ENCODE peak calls at places on chromosome 11, in nine cellular contexts. Z is aorta; D is lower lobe of right lung; B is CD4-positive, alpha-beta memory T cell; A is Peyer's patch; O is right lobe of liver; Q is PC-9; W is SJCRH30; V is pancreas. H is an unnamed sample. For H3K4me1, the result is how much of the 10 kb centered on the place peaks cover.

GRCh38 chr11:123111465-123111864 is 49.5 kb upstream of the HSPA8 start:
- DNase-seq in Z (no peak), D (no peak), B (peak), A (no peak), O (no peak), Q (peak), W (no peak), V (no peak), H (no peak)

GRCh38 chr11:118661425-118662301 is 17.8 kb downstream of the TREH start:
- DNase-seq in Z (no peak), D (no peak), B (no peak), A (no peak), O (no peak), Q (no peak), W (no peak), V (no peak), H (no peak)

GRCh38 chr11:100543386-100543785 is 143.7 kb upstream of the ARHGAP42 start:
- DNase-seq in Z (no peak), D (no peak), B (no peak), A (no peak), O (no peak), Q (no peak), W (no peak), V (no peak), H (no peak)

GRCh38 chr11:101759771-101760450 is 154.9 kb upstream of the CEP126 start:
- DNase-seq in Z (no peak), D (no peak), B (no peak), A (no peak), O (no peak), Q (no peak), W (no peak), V (no peak), H (no peak)

GRCh38 chr11:92707173-92707619 is 262.3 kb upstream of the MTNR1B start:
- DNase-seq in Z (no peak), D (no peak), B (no peak), A (no peak), O (no peak), Q (no peak), W (peak), V (no peak), H (no peak)

GRCh38 chr11:109423114-109423859 is 1.3 kb downstream of the C11orf87 start:
- DNase-seq in Z (no peak), D (no peak), B (no peak), A (no peak), O (no peak), Q (no peak), W (no peak), V (peak), H (no peak)

GRCh38 chr11:91104237-91104636 is 881.4 kb upstream of the CHORDC1 start:
- DNase-seq in Z (no peak), D (no peak), B (no peak), A (no peak), O (no peak), Q (peak), W (no peak), V (no peak), H (no peak)

GRCh38 chr11:7614656-7615055 is 58.6 kb downstream of the CYB5R2 start:
- DNase-seq in Z (no peak), D (no peak), B (no peak), A (no peak), O (no peak), Q (no peak), W (no peak), V (no peak), H (no peak)

GRCh38 chr11:109059402-109059801 is 362.6 kb upstream of the C11orf87 start:
- DNase-seq in Z (no peak), D (no peak), B (no peak), A (no peak), O (no peak), Q (peak), W (no peak), V (no peak), H (no peak)

GRCh38 chr11:1077417-1078119 is 2.9 kb downstream of the MUC2 start:
- DNase-seq in Z (peak), D (peak), B (no peak), A (no peak), O (no peak), Q (no peak), W (peak), V (peak), H (no peak)

GRCh38 chr11:14423633-14424032 is 64.7 kb upstream of the RRAS2 start:
- DNase-seq in Z (no peak), D (no peak), B (no peak), A (no peak), O (no peak), Q (peak), W (no peak), V (no peak), H (no peak)

GRCh38 chr11:111336582-111337256 is 38.4 kb downstream of the POU2AF3 start:
- DNase-seq in Z (no peak), D (no peak), B (no peak), A (no peak), O (peak), Q (peak), W (no peak), V (no peak), H (no peak)

GRCh38 chr11:67204837-67205236 is 61.4 kb upstream of the GRK2 start:
- DNase-seq in Z (no peak), D (no peak), B (no peak), A (no peak), O (no peak), Q (no peak), W (no peak), V (no peak), H (no peak)

GRCh38 chr11:102244681-102245409 is 72.4 kb upstream of the BIRC3 start:
- DNase-seq in Z (no peak), D (no peak), B (no peak), A (no peak), O (no peak), Q (peak), W (no peak), V (no peak), H (no peak)

GRCh38 chr11:132644511-132644910 is 887.8 kb downstream of the OPCML start:
- DNase-seq in Z (no peak), D (no peak), B (no peak), A (no peak), O (no peak), Q (no peak), W (no peak), V (no peak), H (no peak)

GRCh38 chr11:64799925-64800632 is 2.9 kb downstream of the MAP4K2 start:
- DNase-seq in Z (peak), D (no peak), B (no peak), A (no peak), O (no peak), Q (no peak), W (no peak), V (no peak), H (no peak)

GRCh38 chr11:26847459-26847858 is 125.6 kb upstream of the SLC5A12 start:
- DNase-seq in Z (no peak), D (no peak), B (no peak), A (no peak), O (no peak), Q (no peak), W (no peak), V (no peak), H (no peak)

DNA sequence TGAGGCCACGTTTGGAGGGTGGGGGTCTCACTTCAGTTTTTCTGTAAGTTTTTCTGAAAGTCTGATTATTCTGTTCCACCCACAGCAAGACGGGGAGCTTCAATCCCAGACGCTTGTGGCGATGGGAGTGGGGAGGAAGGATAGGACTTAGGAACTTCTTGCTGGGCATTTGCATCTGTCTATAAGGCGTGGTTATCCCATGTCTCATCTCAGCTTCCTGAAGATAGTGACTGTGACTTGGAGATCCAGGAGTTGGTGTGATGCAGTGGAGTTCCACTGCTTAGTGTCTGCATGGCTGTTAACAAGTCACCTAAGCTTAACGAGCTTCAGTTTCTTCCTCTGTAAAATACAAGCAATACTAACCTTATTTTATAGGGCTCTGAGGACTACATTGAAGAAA is 58.9 kb upstream of the BARX2 start:
- DNase-seq in Z (no peak), D (no peak), B (no peak), A (no peak), O (no peak), Q (no peak), W (no peak), V (no peak), H (no peak)
- H3K27ac ChIP-seq in Z (no peak), D (peak), B (no peak), A (peak), O (no peak), Q (peak), W (no peak), V (peak), H (no peak)

DNA sequence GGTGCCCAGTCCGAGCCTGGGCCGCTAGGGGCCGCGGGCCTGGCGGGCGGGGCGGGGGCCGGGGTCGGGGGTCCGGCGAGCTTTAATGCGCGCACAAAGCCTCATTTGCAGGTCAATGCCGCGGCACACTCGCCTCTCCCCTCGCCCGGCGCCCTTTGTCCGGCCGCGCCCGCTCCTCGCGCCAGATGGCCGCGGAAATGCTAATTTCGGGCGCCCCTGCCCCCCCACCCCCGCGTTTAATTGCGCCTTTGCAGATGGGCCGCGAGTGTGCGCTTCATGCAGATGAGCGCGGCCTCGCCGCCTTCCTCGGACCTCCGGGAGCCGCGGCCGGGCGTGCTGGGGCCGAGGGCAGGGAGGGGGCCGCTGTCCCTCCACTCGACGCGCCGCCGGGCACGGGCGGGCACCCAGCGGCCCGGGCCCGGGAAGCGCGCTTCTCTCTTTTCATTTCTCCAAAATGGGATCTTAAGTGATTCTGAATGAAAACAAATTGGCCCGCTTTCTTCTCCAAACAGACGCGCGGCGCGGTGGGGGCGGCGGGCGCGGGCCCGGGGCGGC is 23.1 kb downstream of the CDKN1C start:
- DNase-seq in Z (no peak), D (no peak), B (no peak), A (no peak), O (no peak), Q (no peak), W (no peak), V (no peak), H (no peak)
- H3K4me3 ChIP-seq in Z (no peak), D (no peak), B (no peak), A (peak), O (no peak), Q (no peak), W (no peak), V (peak), H (no peak)

DNA sequence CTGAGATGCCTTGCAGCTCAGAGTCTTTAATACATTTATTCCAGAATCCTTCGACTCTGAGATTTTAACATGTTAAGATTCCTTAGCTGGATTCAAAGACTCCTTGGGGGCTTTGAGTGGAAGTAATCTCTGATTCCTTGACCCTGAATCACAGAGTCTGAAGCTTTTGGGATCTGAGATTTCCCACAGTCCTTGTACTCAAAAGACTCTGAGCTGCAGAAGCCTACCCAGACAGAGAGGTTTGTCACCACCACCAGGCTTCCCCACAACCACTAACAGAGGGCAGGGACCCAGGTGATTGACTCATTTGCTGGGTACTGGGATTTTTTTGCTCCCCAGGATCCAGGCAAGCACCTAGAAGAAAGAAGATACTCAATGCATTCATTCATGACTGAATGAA is 1.4 kb upstream of the SERPINH1 start:
- DNase-seq in Z (no peak), D (no peak), B (no peak), A (no peak), O (no peak), Q (no peak), W (no peak), V (no peak), H (no peak)
- H3K4me1 ChIP-seq in Z (under half), D (half or more), B (under half), A (half or more), O (under half), Q (under half), W (under half), V (under half), H (under half)

GRCh38 chr11:28460348-28460747 is 352.2 kb downstream of the METTL15 start:
- DNase-seq in Z (no peak), D (no peak), B (no peak), A (no peak), O (no peak), Q (no peak), W (no peak), V (no peak), H (no peak)
- H3K27ac ChIP-seq in Z (no peak), D (no peak), B (no peak), A (no peak), O (no peak), Q (no peak), W (no peak), V (no peak), H (no peak)

DNA sequence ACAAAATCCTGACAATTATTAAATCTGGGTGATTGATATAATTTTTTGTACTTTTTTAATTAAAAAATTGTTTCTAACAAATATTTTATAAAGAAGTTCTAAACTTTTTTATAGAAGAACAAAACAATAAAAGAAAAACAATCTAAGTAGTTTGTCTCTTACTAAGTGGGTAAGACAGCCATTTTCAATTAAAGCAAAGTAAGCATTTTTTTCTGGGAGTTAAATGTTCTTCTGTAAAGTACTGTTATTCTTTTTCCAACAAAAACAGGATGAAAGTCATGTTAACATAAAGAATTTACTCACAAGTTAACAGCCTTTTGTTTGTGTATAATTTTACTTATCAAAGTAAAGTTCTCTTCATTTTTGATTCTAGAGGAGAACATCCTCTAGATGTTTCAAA is 1029.9 kb downstream of the JRKL start:
- DNase-seq in Z (no peak), D (no peak), B (no peak), A (no peak), O (no peak), Q (no peak), W (no peak), V (no peak), H (no peak)
- H3K4me3 ChIP-seq in Z (no peak), D (no peak), B (no peak), A (no peak), O (no peak), Q (no peak), W (no peak), V (no peak), H (no peak)

GRCh38 chr11:34067383-34068065 is 16.0 kb downstream of the CAPRIN1 start:
- DNase-seq in Z (no peak), D (no peak), B (no peak), A (peak), O (no peak), Q (no peak), W (no peak), V (no peak), H (no peak)

GRCh38 chr11:34064291-34064690 is 12.8 kb downstream of the CAPRIN1 start:
- DNase-seq in Z (no peak), D (no peak), B (no peak), A (no peak), O (no peak), Q (no peak), W (no peak), V (no peak), H (no peak)

GRCh38 chr11:34065505-34066203 is 14.1 kb downstream of the CAPRIN1 start:
- DNase-seq in Z (no peak), D (no peak), B (peak), A (no peak), O (no peak), Q (no peak), W (no peak), V (no peak), H (no peak)

GRCh38 chr11:34072041-34072440 is 20.5 kb downstream of the CAPRIN1 start:
- DNase-seq in Z (no peak), D (no peak), B (no peak), A (no peak), O (no peak), Q (no peak), W (no peak), V (no peak), H (no peak)

GRCh38 chr11:34068098-34068497 is 16.6 kb downstream of the CAPRIN1 start:
- DNase-seq in Z (no peak), D (no peak), B (no peak), A (no peak), O (no peak), Q (no peak), W (no peak), V (no peak), H (no peak)
- H3K4me1 ChIP-seq in Z (under half), D (under half), B (half or more), A (under half), O (under half), Q (under half), W (under half), V (under half), H (under half)

GRCh38 chr11:69643646-69644045 is 2.7 kb downstream of the CCND1 start:
- DNase-seq in Z (no peak), D (no peak), B (no peak), A (no peak), O (no peak), Q (no peak), W (no peak), V (no peak), H (no peak)
- H3K27ac ChIP-seq in Z (no peak), D (peak), B (no peak), A (no peak), O (no peak), Q (peak), W (no peak), V (peak), H (no peak)

GRCh38 chr11:114025329-114025907 is 34.1 kb upstream of the ZBTB16 start:
- DNase-seq in Z (no peak), D (no peak), B (no peak), A (no peak), O (no peak), Q (no peak), W (no peak), V (no peak), H (no peak)

GRCh38 chr11:114031599-114032320 is 27.8 kb upstream of the ZBTB16 start:
- DNase-seq in Z (no peak), D (peak), B (no peak), A (no peak), O (no peak), Q (no peak), W (no peak), V (no peak), H (no peak)

GRCh38 chr11:114027941-114028340 is 31.6 kb upstream of the ZBTB16 start:
- DNase-seq in Z (no peak), D (no peak), B (no peak), A (no peak), O (no peak), Q (no peak), W (no peak), V (no peak), H (no peak)

GRCh38 chr11:114027396-114027795 is 32.1 kb upstream of the ZBTB16 start:
- DNase-seq in Z (no peak), D (no peak), B (no peak), A (no peak), O (no peak), Q (no peak), W (no peak), V (no peak), H (no peak)

DNA sequence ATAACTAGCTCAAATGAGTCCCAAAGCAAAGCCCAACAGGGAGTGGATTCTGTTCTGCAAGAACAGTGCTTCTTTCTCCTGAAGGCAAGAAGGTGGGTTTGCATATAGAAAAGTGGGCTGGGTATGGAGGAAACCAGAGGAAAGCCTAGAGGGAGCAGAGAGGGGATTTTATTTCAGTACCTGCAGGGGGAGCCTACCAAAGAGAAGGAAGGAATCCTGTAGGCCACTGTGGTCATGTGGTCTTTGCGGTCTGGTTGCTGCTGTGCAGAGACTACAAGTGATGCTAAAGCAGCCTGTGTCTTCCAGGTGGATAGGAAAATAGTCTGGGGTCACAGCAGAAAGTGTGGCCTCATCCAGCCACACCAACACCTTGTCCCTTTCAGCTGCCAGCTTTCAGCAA is 33.2 kb upstream of the ZBTB16 start:
- DNase-seq in Z (no peak), D (no peak), B (peak), A (peak), O (no peak), Q (no peak), W (no peak), V (no peak), H (no peak)
- H3K4me3 ChIP-seq in Z (no peak), D (no peak), B (no peak), A (no peak), O (no peak), Q (no peak), W (no peak), V (no peak), H (no peak)

GRCh38 chr11:74447720-74448119 is 19.6 kb downstream of the KCNE3 start:
- DNase-seq in Z (no peak), D (no peak), B (no peak), A (no peak), O (no peak), Q (peak), W (no peak), V (no peak), H (no peak)
- H3K4me1 ChIP-seq in Z (under half), D (under half), B (under half), A (under half), O (under half), Q (under half), W (under half), V (under half), H (under half)